ENCODE peak calls at places on chromosome 2, in five cellular contexts. One of them, this sample, is unnamed.

GRCh38 chr2:200369886-200370285 is 63.4 kb downstream of the SPATS2L start:
- DNase-seq in H1: no peak
- DNase-seq in neuronal stem cell: no peak
- DNase-seq in mesenchymal stem cell: no peak
- DNase-seq in trophoblast cell: peak
- DNase-seq in this sample: no peak

GRCh38 chr2:62631160-62632085 is 74.1 kb upstream of the EHBP1 start:
- DNase-seq in H1: no peak
- DNase-seq in neuronal stem cell: no peak
- DNase-seq in mesenchymal stem cell: no peak
- DNase-seq in trophoblast cell: no peak
- DNase-seq in this sample: no peak

GRCh38 chr2:73423913-73424312 is 38.3 kb downstream of the ALMS1 start:
- DNase-seq in H1: no peak
- DNase-seq in neuronal stem cell: no peak
- DNase-seq in mesenchymal stem cell: no peak
- DNase-seq in trophoblast cell: no peak
- DNase-seq in this sample: no peak

GRCh38 chr2:202017940-202018339 is 15.7 kb upstream of the FZD7 start:
- DNase-seq in H1: no peak
- DNase-seq in neuronal stem cell: no peak
- DNase-seq in mesenchymal stem cell: no peak
- DNase-seq in trophoblast cell: no peak
- DNase-seq in this sample: no peak

GRCh38 chr2:80303006-80303741 is 1.4 kb downstream of the LRRTM1 start:
- DNase-seq in H1: no peak
- DNase-seq in neuronal stem cell: no peak
- DNase-seq in mesenchymal stem cell: peak
- DNase-seq in trophoblast cell: no peak
- DNase-seq in this sample: peak

GRCh38 chr2:103823847-103824246 is 1030.1 kb upstream of the POU3F3 start:
- DNase-seq in H1: no peak
- DNase-seq in neuronal stem cell: no peak
- DNase-seq in mesenchymal stem cell: no peak
- DNase-seq in trophoblast cell: no peak
- DNase-seq in this sample: no peak

GRCh38 chr2:50358586-50358985 is 673.3 kb downstream of the NRXN1 start:
- DNase-seq in H1: no peak
- DNase-seq in neuronal stem cell: no peak
- DNase-seq in mesenchymal stem cell: no peak
- DNase-seq in trophoblast cell: no peak
- DNase-seq in this sample: no peak

GRCh38 chr2:7044253-7045250 is 127.3 kb downstream of the RNF144A start:
- DNase-seq in H1: peak
- DNase-seq in neuronal stem cell: peak
- DNase-seq in mesenchymal stem cell: peak
- DNase-seq in trophoblast cell: no peak
- DNase-seq in this sample: peak

GRCh38 chr2:235347691-235348090 is 146.2 kb upstream of the AGAP1 start:
- DNase-seq in H1: no peak
- DNase-seq in neuronal stem cell: no peak
- DNase-seq in mesenchymal stem cell: peak
- DNase-seq in trophoblast cell: no peak
- DNase-seq in this sample: no peak

GRCh38 chr2:73085691-73086090 is 14.2 kb upstream of the SFXN5 start:
- DNase-seq in H1: peak
- DNase-seq in neuronal stem cell: peak
- DNase-seq in mesenchymal stem cell: peak
- DNase-seq in trophoblast cell: peak
- DNase-seq in this sample: peak

GRCh38 chr2:139080244-139080643 is 300.1 kb upstream of the NXPH2 start:
- DNase-seq in H1: no peak
- DNase-seq in neuronal stem cell: no peak
- DNase-seq in mesenchymal stem cell: no peak
- DNase-seq in trophoblast cell: no peak
- DNase-seq in this sample: no peak

GRCh38 chr2:113376935-113377445 is 60.5 kb upstream of the ZNG1B start:
- DNase-seq in H1: no peak
- DNase-seq in neuronal stem cell: no peak
- DNase-seq in mesenchymal stem cell: no peak
- DNase-seq in trophoblast cell: peak
- DNase-seq in this sample: no peak

DNA sequence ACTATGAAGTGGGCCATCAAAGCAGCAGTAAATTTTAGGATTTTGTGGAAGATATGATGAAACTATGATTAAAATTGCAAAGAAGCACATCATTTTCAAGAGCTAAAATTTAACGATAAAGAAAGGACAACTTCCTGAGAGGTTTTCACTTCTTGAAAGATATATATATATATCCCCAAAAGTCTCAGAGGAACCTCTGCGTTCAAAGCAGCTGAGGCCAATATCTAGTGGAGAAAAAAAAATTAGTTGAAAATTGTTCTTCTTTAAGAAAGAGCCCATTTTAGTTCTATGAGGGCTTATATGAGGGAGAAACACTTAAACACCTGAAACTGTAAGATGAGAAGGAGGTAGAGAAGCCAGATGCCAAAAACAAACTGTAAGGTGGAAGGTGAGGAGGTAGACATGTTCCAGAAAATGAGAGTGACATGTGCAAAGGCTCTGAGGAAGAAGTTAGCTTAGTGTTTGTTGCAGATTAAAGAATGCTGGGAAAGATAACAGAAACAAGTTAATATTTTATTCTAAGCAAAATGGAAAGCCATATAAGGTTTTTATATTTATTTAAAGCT is 72.9 kb upstream of the VRK2 start:
- DNase-seq in H1: no peak
- DNase-seq in neuronal stem cell: no peak
- DNase-seq in mesenchymal stem cell: no peak
- DNase-seq in trophoblast cell: no peak
- DNase-seq in this sample: no peak
- H2BK12ac ChIP-seq in H1: no peak
- H2BK12ac ChIP-seq in neuronal stem cell: no peak
- H2BK12ac ChIP-seq in mesenchymal stem cell: no peak
- H2BK12ac ChIP-seq in trophoblast cell: no peak
- H2BK12ac ChIP-seq in this sample: no peak

GRCh38 chr2:160379399-160379798 is 114.2 kb downstream of the RBMS1 start:
- DNase-seq in H1: no peak
- DNase-seq in neuronal stem cell: no peak
- DNase-seq in mesenchymal stem cell: peak
- DNase-seq in trophoblast cell: peak
- DNase-seq in this sample: no peak

GRCh38 chr2:160381425-160381951 is 112.1 kb downstream of the RBMS1 start:
- DNase-seq in H1: no peak
- DNase-seq in neuronal stem cell: no peak
- DNase-seq in mesenchymal stem cell: no peak
- DNase-seq in trophoblast cell: no peak
- DNase-seq in this sample: no peak

GRCh38 chr2:160377204-160377995 is 116.2 kb downstream of the RBMS1 start:
- DNase-seq in H1: no peak
- DNase-seq in neuronal stem cell: no peak
- DNase-seq in mesenchymal stem cell: no peak
- DNase-seq in trophoblast cell: no peak
- DNase-seq in this sample: no peak

GRCh38 chr2:160380613-160381012 is 113.0 kb downstream of the RBMS1 start:
- DNase-seq in H1: no peak
- DNase-seq in neuronal stem cell: no peak
- DNase-seq in mesenchymal stem cell: no peak
- DNase-seq in trophoblast cell: no peak
- DNase-seq in this sample: no peak

DNA sequence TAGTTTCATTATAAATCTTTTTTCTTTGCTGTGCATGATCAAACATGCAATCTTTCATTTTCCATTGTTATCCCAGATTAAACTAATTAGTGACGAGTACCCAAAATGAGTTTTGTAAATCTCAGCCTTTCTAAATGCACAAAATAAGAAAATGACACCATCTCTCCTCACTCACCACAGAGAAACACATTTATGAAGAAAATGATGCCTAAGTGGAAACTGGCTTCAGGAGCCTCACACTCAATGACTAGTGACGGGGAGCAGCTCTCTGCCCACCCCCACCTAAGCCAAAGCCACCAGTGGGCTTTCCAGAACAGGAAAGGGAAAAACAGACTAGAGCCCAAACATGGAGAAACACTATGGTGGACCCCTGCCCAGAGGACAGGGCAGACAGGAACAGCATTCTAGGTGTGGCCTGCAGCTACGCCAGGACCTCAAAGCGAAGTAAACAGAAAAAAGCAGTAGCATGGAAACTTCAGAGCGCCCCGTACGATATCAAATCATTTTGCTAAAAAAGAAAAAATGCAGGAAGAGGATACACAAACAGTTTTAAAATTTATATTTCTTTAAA is 113.5 kb downstream of the RBMS1 start:
- DNase-seq in H1: no peak
- DNase-seq in neuronal stem cell: no peak
- DNase-seq in mesenchymal stem cell: no peak
- DNase-seq in trophoblast cell: no peak
- DNase-seq in this sample: no peak
- H3K23ac ChIP-seq in H1: no peak
- H3K23ac ChIP-seq in neuronal stem cell: no peak
- H3K23ac ChIP-seq in mesenchymal stem cell: no peak
- H3K23ac ChIP-seq in trophoblast cell: no peak
- H3K23ac ChIP-seq in this sample: no peak

GRCh38 chr2:37796481-37796880 is 125.0 kb upstream of the CDC42EP3 start:
- DNase-seq in H1: no peak
- DNase-seq in neuronal stem cell: no peak
- DNase-seq in mesenchymal stem cell: no peak
- DNase-seq in trophoblast cell: no peak
- DNase-seq in this sample: no peak

GRCh38 chr2:37800176-37800835 is 124.8 kb upstream of the RMDN2 start:
- DNase-seq in H1: no peak
- DNase-seq in neuronal stem cell: no peak
- DNase-seq in mesenchymal stem cell: no peak
- DNase-seq in trophoblast cell: no peak
- DNase-seq in this sample: no peak

GRCh38 chr2:37797081-37797480 is 125.6 kb upstream of the CDC42EP3 start:
- DNase-seq in H1: no peak
- DNase-seq in neuronal stem cell: no peak
- DNase-seq in mesenchymal stem cell: peak
- DNase-seq in trophoblast cell: no peak
- DNase-seq in this sample: no peak

GRCh38 chr2:37795938-37796337 is 124.5 kb upstream of the CDC42EP3 start:
- DNase-seq in H1: no peak
- DNase-seq in neuronal stem cell: no peak
- DNase-seq in mesenchymal stem cell: peak
- DNase-seq in trophoblast cell: no peak
- DNase-seq in this sample: no peak

GRCh38 chr2:37798315-37799005 is 126.6 kb upstream of the RMDN2 start:
- DNase-seq in H1: no peak
- DNase-seq in neuronal stem cell: no peak
- DNase-seq in mesenchymal stem cell: no peak
- DNase-seq in trophoblast cell: no peak
- DNase-seq in this sample: no peak
- H2AFZ ChIP-seq in H1: no peak
- H2AFZ ChIP-seq in neuronal stem cell: no peak
- H2AFZ ChIP-seq in mesenchymal stem cell: no peak
- H2AFZ ChIP-seq in trophoblast cell: no peak
- H2AFZ ChIP-seq in this sample: no peak

GRCh38 chr2:15624903-15625302 is 33.2 kb downstream of the DDX1 start:
- DNase-seq in H1: no peak
- DNase-seq in neuronal stem cell: no peak
- DNase-seq in mesenchymal stem cell: no peak
- DNase-seq in trophoblast cell: no peak
- DNase-seq in this sample: no peak
- H2BK12ac ChIP-seq in H1: no peak
- H2BK12ac ChIP-seq in neuronal stem cell: no peak
- H2BK12ac ChIP-seq in mesenchymal stem cell: no peak
- H2BK12ac ChIP-seq in trophoblast cell: no peak
- H2BK12ac ChIP-seq in this sample: no peak

GRCh38 chr2:101704046-101704466 is 6.5 kb downstream of the MAP4K4 start:
- DNase-seq in H1: no peak
- DNase-seq in neuronal stem cell: no peak
- DNase-seq in mesenchymal stem cell: peak
- DNase-seq in trophoblast cell: peak
- DNase-seq in this sample: no peak
- H3K23ac ChIP-seq in H1: no peak
- H3K23ac ChIP-seq in neuronal stem cell: no peak
- H3K23ac ChIP-seq in mesenchymal stem cell: no peak
- H3K23ac ChIP-seq in trophoblast cell: no peak
- H3K23ac ChIP-seq in this sample: no peak

This sample was measured in H9.